ENCODE peak calls at places on chromosomes 6 and 20, in four cellular contexts. D is NAMALWA, M is GM13976, E is GM23248. A is an unnamed sample.
A peak's percentile ranks its signal among the peaks of the same experiment; 100 is the strongest.

GRCh38 chr6:16504608-16505007 is 256.7 kb downstream of the ATXN1 start:
- DNase-seq in D (peak; percentile 43), M (no peak), E (no peak), A (no peak)

GRCh38 chr20:31920275-31920855 is 31.5 kb downstream of the PDRG1 start:
- DNase-seq in D (no peak), M (no peak), E (no peak), A (no peak)

GRCh38 chr20:53695797-53696527 is 102.3 kb upstream of the ZNF217 start:
- DNase-seq in D (no peak), M (no peak), E (no peak), A (no peak)

GRCh38 chr20:63077705-63078104 is 70.9 kb upstream of the BHLHE23 start:
- DNase-seq in D (no peak), M (no peak), E (no peak), A (no peak)

GRCh38 chr20:20014659-20015058 is 2.5 kb upstream of the NAA20 start:
- DNase-seq in D (no peak), M (no peak), E (no peak), A (no peak)

GRCh38 chr6:30450908-30451818 is 38.1 kb upstream of the HLA-E start:
- DNase-seq in D (peak; percentile 46), M (peak; percentile 74), E (peak; percentile 73), A (peak; percentile 94)

GRCh38 chr6:7540595-7540994 is 876 bp upstream of the DSP start:
- DNase-seq in D (no peak), M (no peak), E (peak; percentile 67), A (no peak)

GRCh38 chr6:116022841-116023380 is 37.8 kb downstream of the FRK start:
- DNase-seq in D (no peak), M (no peak), E (peak; percentile 13), A (no peak)

GRCh38 chr20:50713677-50714101 is 17.7 kb upstream of the PARD6B start:
- DNase-seq in D (no peak), M (no peak), E (peak; percentile 62), A (peak; percentile 15)

GRCh38 chr6:35497571-35498406 is 910 bp upstream of the TEAD3 start:
- DNase-seq in D (no peak), M (peak; percentile 67), E (peak; percentile 78), A (peak; percentile 60)

GRCh38 chr20:21767200-21767738 is 61.8 kb downstream of the PAX1 start:
- DNase-seq in D (no peak), M (no peak), E (no peak), A (no peak)

GRCh38 chr20:63121749-63122405 is 94.1 kb downstream of the YTHDF1 start:
- DNase-seq in D (no peak), M (no peak), E (no peak), A (no peak)

GRCh38 chr20:57583289-57584257 is 22.7 kb downstream of the PCK1 start:
- DNase-seq in D (no peak), M (no peak), E (no peak), A (no peak)

GRCh38 chr6:43391448-43392031 is 22.1 kb upstream of the ZNF318 start:
- DNase-seq in D (no peak), M (no peak), E (no peak), A (peak; percentile 64)

GRCh38 chr20:11919046-11919445 is 1.4 kb downstream of the BTBD3 start:
- DNase-seq in D (peak; percentile 10), M (no peak), E (no peak), A (peak; percentile 19)

GRCh38 chr20:16007978-16008377 is 565.3 kb downstream of the KIF16B start:
- DNase-seq in D (no peak), M (no peak), E (no peak), A (no peak)

GRCh38 chr6:27495386-27496135 is 22.7 kb upstream of the ZNF184 start:
- DNase-seq in D (peak; percentile 45), M (peak; percentile 62), E (peak; percentile 85), A (peak; percentile 16)

GRCh38 chr6:129312865-129313264 is 397.1 kb downstream of the ARHGAP18 start:
- DNase-seq in D (no peak), M (no peak), E (peak; percentile 85), A (no peak)

GRCh38 chr6:13924949-13925881 is at the start of gene RNF182:
- DNase-seq in D (no peak), M (peak; percentile 85), E (peak; percentile 16), A (no peak)

GRCh38 chr20:57420571-57421257 is 29.5 kb downstream of the RBM38 start:
- DNase-seq in D (no peak), M (no peak), E (no peak), A (no peak)

GRCh38 chr20:58048096-58048702 is 180.3 kb downstream of the ANKRD60 start:
- DNase-seq in D (peak; percentile 24), M (no peak), E (peak; percentile 81), A (peak; percentile 11)

GRCh38 chr6:133895573-133896343 is 6.8 kb downstream of the TCF21 start:
- DNase-seq in D (no peak), M (no peak), E (peak; percentile 56), A (no peak)

GRCh38 chr20:3092611-3093379 is 8.3 kb upstream of the AVP start:
- DNase-seq in D (no peak), M (peak; percentile 66), E (peak; percentile 30), A (peak; percentile 88)

GRCh38 chr6:82072771-82073170 is 174.8 kb downstream of the IBTK start:
- DNase-seq in D (no peak), M (no peak), E (peak; percentile 72), A (no peak)

GRCh38 chr6:109867970-109868358 is 110.1 kb upstream of the GPR6 start:
- DNase-seq in D (no peak), M (no peak), E (no peak), A (no peak)

GRCh38 chr6:42746452-42747400 is 823 bp upstream of the TBCC start:
- DNase-seq in D (peak; percentile 94), M (peak; percentile 93), E (peak; percentile 89), A (peak; percentile 98)

GRCh38 chr6:72464246-72464645 is 157.6 kb upstream of the KCNQ5 start:
- DNase-seq in D (no peak), M (no peak), E (peak; percentile 18), A (no peak)

GRCh38 chr6:110432285-110432899 is 17.0 kb upstream of the DDO start:
- DNase-seq in D (no peak), M (no peak), E (no peak), A (no peak)